ENCODE peak calls at places on chromosomes 11 and 22, in five cellular contexts. A, L, B, M and K are unnamed samples.
A peak's percentile ranks its signal among the peaks of the same experiment; 100 is the strongest.

GRCh38 chr11:91960770-91961169 is 263.8 kb upstream of the FAT3 start:
- DNase-seq in A (no peak), L (no peak), B (no peak), M (no peak), K (no peak)

GRCh38 chr11:77276271-77276670 is 25.2 kb downstream of the GDPD4 start:
- DNase-seq in A (no peak), L (no peak), B (no peak), M (no peak), K (no peak)

GRCh38 chr11:44319552-44320288 is 9.8 kb upstream of the ALX4 start:
- DNase-seq in A (no peak), L (no peak), B (peak; percentile 70), M (peak; percentile 35), K (no peak)

GRCh38 chr11:121255473-121256125 is 37.0 kb upstream of the SC5D start:
- DNase-seq in A (no peak), L (no peak), B (no peak), M (no peak), K (no peak)

GRCh38 chr22:46985507-46985882 is 223.0 kb downstream of the TBC1D22A start:
- DNase-seq in A (no peak), L (no peak), B (no peak), M (no peak), K (no peak)

GRCh38 chr11:119694334-119694733 is 34.7 kb downstream of the NECTIN1 start:
- DNase-seq in A (no peak), L (peak; percentile 72), B (no peak), M (peak; percentile 56), K (no peak)

GRCh38 chr22:37242395-37242918 is 1.6 kb downstream of the RAC2 start:
- DNase-seq in A (peak; percentile 60), L (no peak), B (no peak), M (peak; percentile 46), K (no peak)

GRCh38 chr11:10725907-10726253 is 25.2 kb upstream of the CTR9 start:
- DNase-seq in A (no peak), L (no peak), B (no peak), M (no peak), K (no peak)

GRCh38 chr11:113104390-113105251 is 143.4 kb downstream of the NCAM1 start:
- DNase-seq in A (no peak), L (no peak), B (peak; percentile 52), M (no peak), K (no peak)

GRCh38 chr11:46659908-46660307 is 40.5 kb downstream of the ARHGAP1 start:
- DNase-seq in A (no peak), L (no peak), B (no peak), M (no peak), K (peak; percentile 83)

DNA sequence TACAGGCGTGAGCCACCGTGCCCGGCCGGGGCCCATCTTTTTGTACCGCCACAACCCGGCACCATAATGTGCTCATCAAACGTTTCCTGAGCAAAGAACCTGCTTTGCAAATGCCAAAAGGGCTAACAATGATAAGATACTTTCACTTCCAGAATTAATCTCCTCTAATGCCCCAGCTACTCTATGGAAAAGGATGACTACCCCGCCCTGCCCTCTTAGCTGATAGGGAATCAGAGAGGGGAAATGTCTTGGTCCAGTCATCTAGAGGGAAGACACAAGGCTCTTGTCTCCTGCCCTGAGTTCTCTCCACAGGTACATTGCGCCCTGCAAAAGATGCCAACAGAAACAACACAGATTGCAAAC is 594 bp downstream of the TTLL1 start:
- DNase-seq in A (peak; percentile 23), L (no peak), B (no peak), M (no peak), K (no peak)
- H3K4me1 ChIP-seq in A (no peaks in the 10 kb centered on the region), L (peaks cover 20% of the 10 kb centered on the region), B (no peaks in the 10 kb centered on the region), M (peaks cover 6% of the 10 kb centered on the region), K (peaks cover 2% of the 10 kb centered on the region)

GRCh38 chr11:63611395-63611747 is 2.9 kb downstream of the PLAAT3 start:
- DNase-seq in A (no peak), L (no peak), B (no peak), M (no peak), K (no peak)

GRCh38 chr11:63609536-63609935 is 4.7 kb downstream of the PLAAT3 start:
- DNase-seq in A (peak; percentile 44), L (no peak), B (no peak), M (no peak), K (no peak)

GRCh38 chr11:63608353-63609345 is 5.6 kb downstream of the PLAAT3 start:
- DNase-seq in A (no peak), L (no peak), B (no peak), M (peak; percentile 72), K (no peak)

GRCh38 chr11:63610604-63611394 is 3.4 kb downstream of the PLAAT3 start:
- DNase-seq in A (no peak), L (no peak), B (peak; percentile 65), M (peak; percentile 34), K (no peak)

GRCh38 chr11:63609971-63610580 is 4.2 kb downstream of the PLAAT3 start:
- DNase-seq in A (no peak), L (no peak), B (no peak), M (no peak), K (no peak)
- H3K9ac ChIP-seq in A (no peak overlapping the region), L (peak overlapping the region; percentile 20), B (no peak overlapping the region), M (no peak overlapping the region), K (no peak overlapping the region)

GRCh38 chr22:42484506-42484905 is 35.1 kb downstream of the RRP7A start:
- DNase-seq in A (no peak), L (no peak), B (no peak), M (no peak), K (no peak)
- H3K79me2 ChIP-seq in A (no peaks in the 10 kb centered on the region), L (no peaks in the 10 kb centered on the region), B (no peaks in the 10 kb centered on the region), M (no peaks in the 10 kb centered on the region), K (no peaks in the 10 kb centered on the region)

DNA sequence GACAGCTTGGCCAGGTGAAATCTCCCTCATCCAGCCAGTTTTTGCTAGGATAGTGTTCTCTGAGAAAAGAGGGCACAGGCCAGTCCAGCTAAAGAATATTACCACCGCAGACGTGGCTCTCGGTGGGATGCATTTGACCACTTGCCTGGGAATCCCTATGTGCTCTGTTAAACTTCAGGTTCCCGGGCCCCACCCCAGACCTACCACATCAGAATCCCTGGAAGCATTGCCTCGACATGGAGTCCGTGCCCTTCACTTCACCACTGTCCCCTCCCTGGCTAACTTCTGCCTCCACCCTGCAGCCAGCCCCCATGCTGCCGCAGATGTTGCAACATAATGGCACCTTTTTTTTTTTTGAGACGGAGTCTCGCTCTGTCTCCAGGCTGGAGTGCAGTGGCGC is 56.9 kb upstream of the EMID1 start:
- DNase-seq in A (no peak), L (no peak), B (no peak), M (no peak), K (no peak)
- H3K4me1 ChIP-seq in A (peaks cover 4% of the 10 kb centered on the region), L (peaks cover 32% of the 10 kb centered on the region), B (peaks cover 59% of the 10 kb centered on the region), M (peaks cover 3% of the 10 kb centered on the region), K (no peaks in the 10 kb centered on the region)